ENCODE peak calls at places on chromosome 17, in eight cellular contexts. One of them, this sample, is unnamed.

GRCh38 chr17:72038427-72038826 is 82.4 kb upstream of the SOX9 start:
- DNase-seq in sigmoid colon: no peak
- DNase-seq in GM12892: no peak
- DNase-seq in HCT116: no peak
- DNase-seq in transverse colon: no peak
- DNase-seq in GM12891: no peak
- DNase-seq in spleen: no peak
- DNase-seq in stomach: no peak
- DNase-seq in this sample: no peak

GRCh38 chr17:319266-319665 is 33.3 kb downstream of the RPH3AL start:
- DNase-seq in sigmoid colon: peak
- DNase-seq in GM12892: no peak
- DNase-seq in HCT116: no peak
- DNase-seq in transverse colon: no peak
- DNase-seq in GM12891: no peak
- DNase-seq in spleen: peak
- DNase-seq in stomach: no peak
- DNase-seq in this sample: no peak

GRCh38 chr17:50144845-50145531 is 5.5 kb downstream of the PPP1R9B start:
- DNase-seq in sigmoid colon: no peak
- DNase-seq in GM12892: no peak
- DNase-seq in HCT116: no peak
- DNase-seq in transverse colon: no peak
- DNase-seq in GM12891: no peak
- DNase-seq in spleen: no peak
- DNase-seq in stomach: peak
- DNase-seq in this sample: no peak

GRCh38 chr17:57604771-57605733 is 140.0 kb downstream of the CCDC182 start:
- DNase-seq in sigmoid colon: peak
- DNase-seq in GM12892: peak
- DNase-seq in HCT116: no peak
- DNase-seq in transverse colon: peak
- DNase-seq in GM12891: peak
- DNase-seq in spleen: peak
- DNase-seq in stomach: peak
- DNase-seq in this sample: peak

GRCh38 chr17:21817791-21818364 is 125.6 kb downstream of the KCNJ18 start:
- DNase-seq in sigmoid colon: no peak
- DNase-seq in GM12892: no peak
- DNase-seq in HCT116: no peak
- DNase-seq in transverse colon: no peak
- DNase-seq in GM12891: no peak
- DNase-seq in spleen: no peak
- DNase-seq in stomach: no peak
- DNase-seq in this sample: no peak

GRCh38 chr17:12349297-12349696 is 316.4 kb upstream of the MYOCD start:
- DNase-seq in sigmoid colon: no peak
- DNase-seq in GM12892: no peak
- DNase-seq in HCT116: no peak
- DNase-seq in transverse colon: no peak
- DNase-seq in GM12891: no peak
- DNase-seq in spleen: no peak
- DNase-seq in stomach: no peak
- DNase-seq in this sample: no peak

GRCh38 chr17:6796887-6797490 is 21.0 kb downstream of the FBXO39 start:
- DNase-seq in sigmoid colon: no peak
- DNase-seq in GM12892: no peak
- DNase-seq in HCT116: no peak
- DNase-seq in transverse colon: no peak
- DNase-seq in GM12891: no peak
- DNase-seq in spleen: no peak
- DNase-seq in stomach: no peak
- DNase-seq in this sample: no peak

GRCh38 chr17:27878776-27879562 is 14.2 kb downstream of the LYRM9 start:
- DNase-seq in sigmoid colon: peak
- DNase-seq in GM12892: no peak
- DNase-seq in HCT116: no peak
- DNase-seq in transverse colon: no peak
- DNase-seq in GM12891: no peak
- DNase-seq in spleen: no peak
- DNase-seq in stomach: no peak
- DNase-seq in this sample: no peak

GRCh38 chr17:75635610-75636202 is 2.5 kb downstream of the SMIM5 start:
- DNase-seq in sigmoid colon: no peak
- DNase-seq in GM12892: no peak
- DNase-seq in HCT116: no peak
- DNase-seq in transverse colon: peak
- DNase-seq in GM12891: no peak
- DNase-seq in spleen: no peak
- DNase-seq in stomach: peak
- DNase-seq in this sample: no peak

GRCh38 chr17:76080207-76080933 is 1.4 kb downstream of the ZACN start:
- DNase-seq in sigmoid colon: no peak
- DNase-seq in GM12892: no peak
- DNase-seq in HCT116: no peak
- DNase-seq in transverse colon: no peak
- DNase-seq in GM12891: peak
- DNase-seq in spleen: no peak
- DNase-seq in stomach: no peak
- DNase-seq in this sample: no peak

GRCh38 chr17:66915204-66915611 is 49.3 kb upstream of the CACNG4 start:
- DNase-seq in sigmoid colon: no peak
- DNase-seq in GM12892: no peak
- DNase-seq in HCT116: peak
- DNase-seq in transverse colon: peak
- DNase-seq in GM12891: no peak
- DNase-seq in spleen: peak
- DNase-seq in stomach: peak
- DNase-seq in this sample: peak

GRCh38 chr17:21282231-21282630 is 2.3 kb upstream of the MAP2K3 start:
- DNase-seq in sigmoid colon: peak
- DNase-seq in GM12892: no peak
- DNase-seq in HCT116: peak
- DNase-seq in transverse colon: no peak
- DNase-seq in GM12891: no peak
- DNase-seq in spleen: no peak
- DNase-seq in stomach: no peak
- DNase-seq in this sample: no peak

GRCh38 chr17:72591500-72592241 is 470.9 kb downstream of the SOX9 start:
- DNase-seq in sigmoid colon: no peak
- DNase-seq in GM12892: no peak
- DNase-seq in HCT116: no peak
- DNase-seq in transverse colon: no peak
- DNase-seq in GM12891: no peak
- DNase-seq in spleen: no peak
- DNase-seq in stomach: no peak
- DNase-seq in this sample: no peak

GRCh38 chr17:72173475-72174116 is 52.8 kb downstream of the SOX9 start:
- DNase-seq in sigmoid colon: no peak
- DNase-seq in GM12892: no peak
- DNase-seq in HCT116: no peak
- DNase-seq in transverse colon: no peak
- DNase-seq in GM12891: no peak
- DNase-seq in spleen: no peak
- DNase-seq in stomach: no peak
- DNase-seq in this sample: no peak

GRCh38 chr17:57756941-57757340 is 11.8 kb upstream of the CCDC182 start:
- DNase-seq in sigmoid colon: no peak
- DNase-seq in GM12892: no peak
- DNase-seq in HCT116: no peak
- DNase-seq in transverse colon: no peak
- DNase-seq in GM12891: no peak
- DNase-seq in spleen: no peak
- DNase-seq in stomach: no peak
- DNase-seq in this sample: no peak

GRCh38 chr17:32862940-32863339 is 14.0 kb downstream of the MYO1D start:
- DNase-seq in sigmoid colon: no peak
- DNase-seq in GM12892: no peak
- DNase-seq in HCT116: no peak
- DNase-seq in transverse colon: no peak
- DNase-seq in GM12891: no peak
- DNase-seq in spleen: no peak
- DNase-seq in stomach: no peak
- DNase-seq in this sample: no peak

GRCh38 chr17:74513987-74514631 is 17.2 kb downstream of the CD300LB start:
- DNase-seq in sigmoid colon: no peak
- DNase-seq in GM12892: no peak
- DNase-seq in HCT116: peak
- DNase-seq in transverse colon: no peak
- DNase-seq in GM12891: no peak
- DNase-seq in spleen: no peak
- DNase-seq in stomach: peak
- DNase-seq in this sample: no peak

GRCh38 chr17:57634713-57635465 is 110.2 kb downstream of the CCDC182 start:
- DNase-seq in sigmoid colon: no peak
- DNase-seq in GM12892: no peak
- DNase-seq in HCT116: peak
- DNase-seq in transverse colon: no peak
- DNase-seq in GM12891: no peak
- DNase-seq in spleen: peak
- DNase-seq in stomach: no peak
- DNase-seq in this sample: no peak

GRCh38 chr17:81157848-81158687 is 7.2 kb upstream of the PVALEF start:
- DNase-seq in sigmoid colon: no peak
- DNase-seq in GM12892: no peak
- DNase-seq in HCT116: no peak
- DNase-seq in transverse colon: no peak
- DNase-seq in GM12891: no peak
- DNase-seq in spleen: peak
- DNase-seq in stomach: no peak
- DNase-seq in this sample: no peak

GRCh38 chr17:83046759-83047478 is 32.5 kb upstream of the METRNL start:
- DNase-seq in sigmoid colon: peak
- DNase-seq in GM12892: no peak
- DNase-seq in HCT116: no peak
- DNase-seq in transverse colon: no peak
- DNase-seq in GM12891: no peak
- DNase-seq in spleen: no peak
- DNase-seq in stomach: no peak
- DNase-seq in this sample: no peak

DNA sequence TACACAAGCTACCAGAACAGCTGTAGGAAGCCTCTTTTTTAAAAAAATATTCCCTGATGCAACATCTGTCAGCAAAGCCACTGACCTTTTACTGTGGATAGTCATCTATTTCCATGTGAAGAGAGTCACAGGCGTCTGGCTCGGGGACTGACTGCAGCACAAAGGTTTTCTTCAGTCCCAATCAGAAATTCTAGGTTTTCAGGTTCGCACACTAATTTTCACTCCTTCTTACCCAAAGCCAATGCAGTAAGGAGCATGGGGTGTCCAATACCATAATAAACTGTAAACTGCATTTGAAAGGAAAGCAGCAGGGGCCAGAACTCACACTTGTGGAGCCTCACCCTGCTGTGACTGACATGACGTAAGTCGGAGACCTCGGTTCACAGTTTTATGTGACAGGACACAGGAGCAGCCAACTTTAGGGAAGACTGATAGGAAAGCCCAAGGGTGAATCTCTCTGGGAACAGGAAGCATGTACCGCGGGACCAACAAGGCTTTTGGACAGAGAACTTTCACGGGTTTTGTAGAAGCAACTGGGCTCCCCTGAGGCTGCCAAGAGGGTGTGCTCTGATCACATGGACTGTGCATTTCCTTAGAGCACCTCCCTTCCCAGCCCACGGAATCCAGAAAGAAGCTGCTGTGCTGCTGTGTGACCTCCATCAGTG is 9.1 kb upstream of the TMEM100 start:
- DNase-seq in sigmoid colon: peak
- DNase-seq in GM12892: no peak
- DNase-seq in HCT116: no peak
- DNase-seq in transverse colon: peak
- DNase-seq in GM12891: no peak
- DNase-seq in spleen: no peak
- DNase-seq in stomach: no peak
- DNase-seq in this sample: no peak
- TF ChIP-seq POLR2A in sigmoid colon: no peak
- TF ChIP-seq POLR2A in GM12892: no peak
- TF ChIP-seq POLR2A in HCT116: no peak
- TF ChIP-seq POLR2A in transverse colon: no peak
- TF ChIP-seq POLR2A in GM12891: no peak
- TF ChIP-seq POLR2A in spleen: no peak
- TF ChIP-seq POLR2A in stomach: no peak
- TF ChIP-seq POLR2A in this sample: no peak

DNA sequence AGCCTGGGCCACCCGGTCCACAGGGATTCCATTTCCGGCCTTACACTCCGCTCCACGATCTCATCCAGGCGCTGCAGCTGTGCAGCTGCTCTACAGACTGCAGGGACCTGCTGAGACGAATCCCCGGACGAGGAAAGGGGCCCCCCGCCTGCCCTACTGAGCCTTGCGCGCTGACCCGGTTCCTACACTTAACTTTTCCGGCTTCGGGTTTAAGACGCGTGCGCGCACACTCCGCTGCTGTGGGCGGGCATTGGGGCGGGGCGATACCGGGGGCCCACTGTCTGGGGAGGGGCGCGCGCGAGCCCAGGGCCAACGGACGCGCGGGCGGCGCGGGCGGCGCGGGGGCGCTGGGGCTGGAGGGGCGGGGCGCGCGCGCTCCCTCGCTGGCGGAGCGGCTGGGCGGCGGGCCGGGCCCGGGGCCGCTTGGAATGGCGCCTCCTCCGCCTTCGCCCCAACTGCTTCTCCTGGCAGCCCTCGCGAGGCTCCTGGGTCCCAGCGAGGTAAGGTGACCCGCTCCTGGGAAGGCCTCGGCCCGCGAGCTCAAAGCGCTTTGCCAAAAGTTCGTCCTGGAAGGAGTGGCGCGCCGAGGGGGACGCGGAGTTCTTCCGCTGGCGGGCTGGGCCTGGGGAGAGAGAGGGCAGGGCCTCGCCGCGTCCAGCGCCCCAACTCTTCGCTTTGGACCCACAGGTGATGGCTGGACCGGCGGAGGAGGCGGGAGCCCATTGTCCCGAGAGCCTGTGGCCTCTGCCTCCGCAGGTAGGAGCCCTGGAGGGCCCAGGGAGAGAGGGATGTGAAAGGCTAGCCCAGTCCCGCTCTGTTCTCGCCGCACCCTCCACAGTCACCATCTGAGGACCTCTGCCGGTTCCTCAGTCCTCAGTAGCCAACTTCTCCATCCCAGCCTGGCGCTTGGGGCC is at the start of gene TP53I13:
- DNase-seq in sigmoid colon: peak
- DNase-seq in GM12892: peak
- DNase-seq in HCT116: peak
- DNase-seq in transverse colon: peak
- DNase-seq in GM12891: peak
- DNase-seq in spleen: peak
- DNase-seq in stomach: peak
- DNase-seq in this sample: peak
- TF ChIP-seq POLR2AphosphoS5 in sigmoid colon: peak
- TF ChIP-seq POLR2AphosphoS5 in GM12892: peak
- TF ChIP-seq POLR2AphosphoS5 in HCT116: peak
- TF ChIP-seq POLR2AphosphoS5 in transverse colon: peak
- TF ChIP-seq POLR2AphosphoS5 in GM12891: peak
- TF ChIP-seq POLR2AphosphoS5 in spleen: peak
- TF ChIP-seq POLR2AphosphoS5 in stomach: peak
- TF ChIP-seq POLR2AphosphoS5 in this sample: peak

GRCh38 chr17:79951361-79952264 is 84.1 kb downstream of the TBC1D16 start:
- DNase-seq in sigmoid colon: peak
- DNase-seq in GM12892: peak
- DNase-seq in HCT116: no peak
- DNase-seq in transverse colon: no peak
- DNase-seq in GM12891: no peak
- DNase-seq in spleen: no peak
- DNase-seq in stomach: peak
- DNase-seq in this sample: peak
- TF ChIP-seq POLR2A in sigmoid colon: no peak
- TF ChIP-seq POLR2A in GM12892: no peak
- TF ChIP-seq POLR2A in HCT116: no peak
- TF ChIP-seq POLR2A in transverse colon: no peak
- TF ChIP-seq POLR2A in GM12891: no peak
- TF ChIP-seq POLR2A in spleen: no peak
- TF ChIP-seq POLR2A in stomach: no peak
- TF ChIP-seq POLR2A in this sample: no peak

GRCh38 chr17:78168906-78169793 is 769 bp downstream of the SYNGR2 start:
- DNase-seq in sigmoid colon: no peak
- DNase-seq in GM12892: peak
- DNase-seq in HCT116: peak
- DNase-seq in transverse colon: peak
- DNase-seq in GM12891: no peak
- DNase-seq in spleen: peak
- DNase-seq in stomach: peak
- DNase-seq in this sample: peak
- TF ChIP-seq POLR2AphosphoS5 in sigmoid colon: no peak
- TF ChIP-seq POLR2AphosphoS5 in GM12892: peak
- TF ChIP-seq POLR2AphosphoS5 in HCT116: no peak
- TF ChIP-seq POLR2AphosphoS5 in transverse colon: no peak
- TF ChIP-seq POLR2AphosphoS5 in GM12891: no peak
- TF ChIP-seq POLR2AphosphoS5 in spleen: no peak
- TF ChIP-seq POLR2AphosphoS5 in stomach: no peak
- TF ChIP-seq POLR2AphosphoS5 in this sample: peak

This sample was measured in prostate gland.